ENCODE peak calls at places on chromosomes 3 and 15, in six cellular contexts. J, V, I, Z, A and P are unnamed samples.

GRCh38 chr15:52288051-52288942 is 7.3 kb downstream of the MYO5C start:
- DNase-seq in J (no peak), V (no peak), I (peak), Z (peak), A (no peak), P (no peak)

GRCh38 chr15:56772868-56773639 is 39.7 kb upstream of the ZNF280D start:
- DNase-seq in J (no peak), V (no peak), I (peak), Z (no peak), A (no peak), P (no peak)

GRCh38 chr3:20096135-20096685 is 56.0 kb downstream of the KAT2B start:
- DNase-seq in J (no peak), V (no peak), I (no peak), Z (no peak), A (no peak), P (no peak)

GRCh38 chr15:48647963-48648362 is 2.5 kb upstream of the FBN1 start:
- DNase-seq in J (no peak), V (no peak), I (no peak), Z (no peak), A (no peak), P (no peak)

GRCh38 chr3:55547086-55547666 is 60.1 kb upstream of the WNT5A start:
- DNase-seq in J (no peak), V (no peak), I (no peak), Z (no peak), A (no peak), P (no peak)

GRCh38 chr15:101022306-101022705 is 103.1 kb downstream of the LRRK1 start:
- DNase-seq in J (no peak), V (no peak), I (no peak), Z (peak), A (no peak), P (no peak)

GRCh38 chr3:10888523-10889081 is 72.6 kb downstream of the SLC6A11 start:
- DNase-seq in J (no peak), V (no peak), I (no peak), Z (no peak), A (no peak), P (no peak)

GRCh38 chr15:33460166-33460805 is 149.5 kb downstream of the RYR3 start:
- DNase-seq in J (no peak), V (no peak), I (no peak), Z (no peak), A (no peak), P (no peak)

GRCh38 chr3:196414469-196414868 is 17.8 kb downstream of the UBXN7 start:
- DNase-seq in J (no peak), V (no peak), I (peak), Z (no peak), A (no peak), P (no peak)

GRCh38 chr3:171374661-171375285 is 85.4 kb downstream of the TNIK start:
- DNase-seq in J (no peak), V (no peak), I (no peak), Z (no peak), A (peak), P (no peak)

GRCh38 chr3:124986153-124987143 is 51.9 kb upstream of the MUC13 start:
- DNase-seq in J (no peak), V (no peak), I (no peak), Z (no peak), A (peak), P (no peak)

GRCh38 chr15:85414495-85414894 is 34.1 kb downstream of the AKAP13 start:
- DNase-seq in J (no peak), V (no peak), I (no peak), Z (no peak), A (no peak), P (no peak)

GRCh38 chr3:192706272-192706671 is 21.1 kb downstream of the FGF12 start:
- DNase-seq in J (no peak), V (no peak), I (no peak), Z (no peak), A (no peak), P (no peak)

GRCh38 chr15:51368307-51368706 is 26.9 kb downstream of the GLDN start:
- DNase-seq in J (no peak), V (no peak), I (no peak), Z (no peak), A (no peak), P (no peak)

GRCh38 chr15:65355173-65355982 is 22.4 kb downstream of the IGDCC3 start:
- DNase-seq in J (no peak), V (no peak), I (peak), Z (peak), A (peak), P (no peak)

GRCh38 chr3:109284071-109284470 is 32.2 kb downstream of the DPPA2 start:
- DNase-seq in J (no peak), V (no peak), I (no peak), Z (no peak), A (no peak), P (no peak)

GRCh38 chr3:131348911-131349310 is 32.7 kb upstream of the NUDT16 start:
- DNase-seq in J (no peak), V (no peak), I (no peak), Z (no peak), A (no peak), P (no peak)

GRCh38 chr3:140089403-140090072 is 154.6 kb downstream of the CLSTN2 start:
- DNase-seq in J (no peak), V (no peak), I (no peak), Z (no peak), A (no peak), P (no peak)

GRCh38 chr15:42091753-42092665 is 2.4 kb downstream of the PLA2G4D start:
- DNase-seq in J (no peak), V (no peak), I (peak), Z (no peak), A (no peak), P (no peak)

GRCh38 chr3:106588739-106589138 is 719.9 kb upstream of the CBLB start:
- DNase-seq in J (no peak), V (no peak), I (no peak), Z (no peak), A (no peak), P (no peak)

GRCh38 chr3:134743006-134743405 is 52.1 kb upstream of the EPHB1 start:
- DNase-seq in J (no peak), V (no peak), I (no peak), Z (no peak), A (no peak), P (no peak)

GRCh38 chr3:124147429-124147828 is 155.5 kb upstream of the ROPN1 start:
- DNase-seq in J (no peak), V (no peak), I (no peak), Z (peak), A (no peak), P (no peak)

GRCh38 chr3:11434017-11434526 is 161.9 kb downstream of the ATG7 start:
- DNase-seq in J (no peak), V (no peak), I (no peak), Z (no peak), A (no peak), P (no peak)

GRCh38 chr3:125052671-125053303 is 3.0 kb downstream of the HEG1 start:
- DNase-seq in J (no peak), V (no peak), I (peak), Z (no peak), A (no peak), P (no peak)

GRCh38 chr15:52791776-52792175 is 1.6 kb upstream of the ONECUT1 start:
- DNase-seq in J (no peak), V (no peak), I (no peak), Z (no peak), A (no peak), P (no peak)

GRCh38 chr3:184603156-184604030 is 41.8 kb downstream of the EPHB3 start:
- DNase-seq in J (no peak), V (no peak), I (no peak), Z (no peak), A (no peak), P (no peak)

GRCh38 chr3:77191014-77191413 is 151.1 kb downstream of the ROBO2 start:
- DNase-seq in J (no peak), V (no peak), I (no peak), Z (no peak), A (no peak), P (no peak)

GRCh38 chr15:100704281-100705055 is 102.1 kb downstream of the ASB7 start:
- DNase-seq in J (no peak), V (no peak), I (no peak), Z (no peak), A (no peak), P (no peak)

GRCh38 chr3:135141092-135141491 is 346.0 kb downstream of the EPHB1 start:
- DNase-seq in J (no peak), V (no peak), I (no peak), Z (no peak), A (no peak), P (no peak)

GRCh38 chr3:119463171-119464169 is at the start of gene TMEM39A:
- DNase-seq in J (peak), V (peak), I (peak), Z (peak), A (peak), P (peak)
- TF ChIP-seq POLR2A in J (peak), V (peak), I (peak), Z (peak), A (peak), P (peak)

GRCh38 chr15:99450896-99451358 is 114.9 kb upstream of the MEF2A start:
- DNase-seq in J (no peak), V (no peak), I (no peak), Z (peak), A (peak), P (no peak)
- TF ChIP-seq POLR2AphosphoS5 in J (no peak), V (no peak), I (no peak), Z (no peak), A (no peak), P (no peak)

GRCh38 chr3:14243782-14244181 is 65.2 kb downstream of the LSM3 start:
- DNase-seq in J (no peak), V (no peak), I (no peak), Z (no peak), A (no peak), P (no peak)

GRCh38 chr3:14240366-14240765 is 61.7 kb downstream of the LSM3 start:
- DNase-seq in J (no peak), V (no peak), I (no peak), Z (no peak), A (no peak), P (no peak)

GRCh38 chr3:14244521-14244920 is 65.9 kb downstream of the LSM3 start:
- DNase-seq in J (no peak), V (no peak), I (no peak), Z (no peak), A (no peak), P (no peak)

GRCh38 chr3:14241716-14242115 is 63.1 kb downstream of the LSM3 start:
- DNase-seq in J (no peak), V (no peak), I (no peak), Z (no peak), A (no peak), P (no peak)

DNA sequence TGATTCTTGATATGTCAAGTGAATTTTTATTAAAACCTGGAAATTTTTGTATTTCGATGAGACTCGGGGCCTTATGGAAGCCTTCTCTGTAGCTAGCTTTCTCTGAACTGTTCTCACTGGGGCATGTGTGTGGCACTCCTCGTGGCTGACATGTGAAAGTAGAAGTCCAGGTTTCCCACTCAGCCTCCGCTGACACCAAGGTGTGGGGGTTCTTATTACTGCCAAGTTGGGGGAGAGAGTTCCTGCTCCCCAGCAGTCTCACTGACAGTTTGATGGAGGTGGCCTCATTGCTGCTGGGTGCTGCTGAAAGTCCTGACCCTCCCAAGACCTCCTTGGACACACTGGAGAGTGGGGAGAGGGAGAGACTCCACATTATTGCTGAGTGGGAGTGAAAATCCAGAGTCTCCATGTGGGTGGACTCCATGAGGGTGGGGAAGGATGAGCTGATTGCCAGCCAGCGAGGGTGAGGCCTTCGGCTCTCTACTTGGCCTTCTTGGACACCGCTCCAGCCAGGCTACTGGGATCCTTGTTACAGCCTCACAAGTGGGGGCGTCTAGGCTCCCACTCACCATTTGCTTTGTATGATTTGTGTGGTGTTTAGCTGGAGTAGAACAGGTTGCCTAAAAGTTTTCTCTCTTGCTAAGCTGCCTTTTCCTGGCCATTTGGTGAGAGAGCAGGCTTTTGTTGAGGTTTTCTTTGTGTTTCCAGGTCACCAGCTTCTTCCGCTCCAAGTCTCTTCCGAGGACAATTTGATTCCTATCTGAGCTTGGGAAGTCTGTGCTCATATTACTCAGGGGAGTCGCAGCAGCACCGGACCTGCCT is 64.1 kb downstream of the LSM3 start:
- DNase-seq in J (no peak), V (no peak), I (no peak), Z (no peak), A (no peak), P (no peak)
- TF ChIP-seq TAF1 in J (no peak), V (no peak), I (no peak), Z (no peak), A (no peak), P (no peak)

DNA sequence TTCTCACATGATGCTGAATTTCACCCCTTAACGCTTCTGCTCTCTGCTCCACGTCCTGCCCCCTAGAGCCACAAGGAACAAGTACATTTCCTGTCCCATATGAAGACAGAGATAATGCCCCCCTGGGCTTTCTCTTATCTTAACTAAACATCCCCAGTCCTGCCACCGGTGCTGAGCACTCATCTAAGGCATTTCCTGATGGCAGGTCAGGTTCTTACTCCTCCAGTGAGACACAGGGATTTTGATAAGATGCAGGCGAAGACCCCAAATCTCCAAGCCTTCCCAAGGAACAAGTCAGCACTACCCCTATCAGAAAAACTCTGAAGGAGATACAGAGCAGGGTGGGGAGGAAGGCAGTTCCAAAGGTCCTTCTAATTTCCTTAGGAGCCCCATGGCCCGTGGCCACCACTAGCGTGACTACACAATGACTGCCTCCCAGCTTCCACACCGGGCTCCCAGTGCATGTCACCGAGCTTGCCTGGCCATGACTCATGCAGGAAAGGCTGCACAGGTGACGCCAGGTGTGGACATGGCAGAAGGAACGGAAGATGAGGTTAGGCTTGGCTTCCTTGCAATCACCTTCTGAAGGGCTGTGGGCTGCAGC is 152.9 kb downstream of the XXYLT1 start:
- DNase-seq in J (no peak), V (no peak), I (no peak), Z (no peak), A (peak), P (no peak)
- TF ChIP-seq POLR2A in J (no peak), V (no peak), I (no peak), Z (no peak), A (no peak), P (no peak)

GRCh38 chr3:178058629-178059028 is 477.6 kb upstream of the KCNMB2 start:
- DNase-seq in J (no peak), V (no peak), I (peak), Z (no peak), A (no peak), P (no peak)
- TF ChIP-seq POLR2AphosphoS5 in J (no peak), V (no peak), I (no peak), Z (no peak), A (no peak), P (no peak)

DNA sequence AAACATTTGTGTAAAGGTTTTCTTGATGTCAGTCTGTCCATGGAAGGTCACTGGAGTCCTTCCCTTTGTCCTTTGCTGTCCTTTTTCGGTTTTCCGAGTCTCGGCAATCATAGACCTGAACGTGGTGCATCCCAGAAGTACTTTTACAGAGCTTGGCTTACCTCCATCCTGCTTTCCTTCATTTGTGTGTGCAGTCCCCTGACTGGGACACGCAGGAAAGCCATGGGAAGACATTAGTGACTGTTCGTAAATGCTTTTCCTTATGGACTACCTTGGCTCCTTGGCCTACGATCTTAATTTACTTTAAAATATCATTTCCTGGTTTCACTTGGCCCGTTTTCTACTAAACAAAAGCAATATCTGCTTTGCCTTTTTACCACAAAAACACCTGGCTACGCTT is 328.4 kb upstream of the RARB start:
- DNase-seq in J (no peak), V (no peak), I (no peak), Z (no peak), A (no peak), P (no peak)
- TF ChIP-seq TAF1 in J (no peak), V (no peak), I (no peak), Z (no peak), A (no peak), P (no peak)

GRCh38 chr15:59611277-59612260 is at the start of gene GCNT3:
- DNase-seq in J (no peak), V (no peak), I (peak), Z (no peak), A (no peak), P (no peak)
- TF ChIP-seq POLR2A in J (no peak), V (no peak), I (peak), Z (no peak), A (no peak), P (no peak)

DNA sequence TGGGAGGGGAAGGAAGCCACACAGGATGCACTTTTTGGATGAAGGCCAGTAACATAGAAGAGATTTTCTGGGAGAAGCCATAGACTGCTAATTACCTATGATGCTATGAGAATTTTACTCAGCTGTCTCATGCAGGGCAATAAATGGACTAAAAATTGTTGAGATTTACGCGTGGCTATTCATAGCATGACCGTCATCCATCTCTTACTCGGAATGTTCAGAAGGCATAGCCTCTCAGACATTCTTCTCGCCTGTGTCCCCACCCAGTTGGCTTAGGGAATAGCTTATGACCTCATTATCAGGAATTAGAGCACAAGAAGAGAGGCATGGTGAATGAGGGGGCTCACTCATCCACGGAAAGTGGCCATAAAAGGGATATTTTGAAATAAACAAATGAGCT is 107.9 kb upstream of the ATP10A start:
- DNase-seq in J (no peak), V (no peak), I (no peak), Z (no peak), A (no peak), P (no peak)
- TF ChIP-seq POLR2AphosphoS5 in J (no peak), V (no peak), I (no peak), Z (no peak), A (no peak), P (no peak)

GRCh38 chr3:126524429-126524988 is 554 bp downstream of the CHST13 start:
- DNase-seq in J (no peak), V (no peak), I (peak), Z (no peak), A (peak), P (no peak)

GRCh38 chr3:126525853-126526667 is 2.1 kb downstream of the CHST13 start:
- DNase-seq in J (no peak), V (no peak), I (no peak), Z (no peak), A (no peak), P (no peak)

GRCh38 chr3:126522363-126522788 is 1.6 kb upstream of the CHST13 start:
- DNase-seq in J (peak), V (no peak), I (peak), Z (peak), A (peak), P (peak)

GRCh38 chr3:126525091-126525852 is 1.3 kb downstream of the CHST13 start:
- DNase-seq in J (no peak), V (no peak), I (peak), Z (no peak), A (no peak), P (no peak)

GRCh38 chr3:126523745-126524428 is at the start of gene CHST13:
- DNase-seq in J (no peak), V (no peak), I (peak), Z (peak), A (peak), P (no peak)
- TF ChIP-seq TAF1 in J (no peak), V (no peak), I (peak), Z (peak), A (no peak), P (no peak)